ENCODE peak calls at places on chromosomes 1 and 21, in eight cellular contexts. W is lung, P is A549, O is pancreas, J is Panc1, F is left lung, Z is keratinocyte, U is uterus. N is an unnamed sample. For H3K9me3, the result is how much of the 10 kb centered on the place peaks cover.

GRCh38 chr1:241542199-241542907 is 10.2 kb downstream of the KMO start:
- DNase-seq in P (no peak), J (no peak), U (no peak), F (no peak), O (no peak), W (no peak), Z (no peak), N (no peak)

GRCh38 chr1:205396972-205397616 is 24.8 kb downstream of the LEMD1 start:
- DNase-seq in Z (peak), F (no peak), J (peak), W (no peak), U (no peak), P (peak), O (no peak), N (no peak)

GRCh38 chr1:177442580-177442979 is 271.8 kb downstream of the BRINP2 start:
- DNase-seq in F (no peak), Z (no peak), J (no peak), O (no peak), P (no peak), W (no peak), U (no peak), N (no peak)

GRCh38 chr1:15033264-15033663 is 120.3 kb upstream of the TMEM51 start:
- DNase-seq in W (no peak), O (no peak), P (no peak), F (no peak), J (no peak), U (no peak), Z (no peak), N (peak)

GRCh38 chr1:22745675-22746585 is 35.3 kb downstream of the EPHB2 start:
- DNase-seq in U (no peak), Z (no peak), P (peak), J (peak), W (no peak), F (no peak), O (no peak), N (no peak)

GRCh38 chr1:68600049-68600661 is 103.3 kb upstream of the DEPDC1 start:
- DNase-seq in J (no peak), W (no peak), Z (no peak), U (no peak), P (no peak), F (no peak), O (no peak), N (no peak)

GRCh38 chr1:191699343-191699742 is 458.9 kb upstream of the RGS18 start:
- DNase-seq in U (no peak), F (no peak), W (no peak), Z (no peak), J (no peak), P (no peak), O (no peak), N (no peak)

GRCh38 chr1:41360074-41361027 is 883 bp upstream of the FOXO6 start:
- DNase-seq in P (no peak), Z (no peak), F (peak), W (no peak), U (peak), O (peak), J (no peak), N (no peak)

GRCh38 chr1:164101802-164102201 is 457.2 kb upstream of the PBX1 start:
- DNase-seq in Z (no peak), F (no peak), P (no peak), O (no peak), U (no peak), J (no peak), W (no peak), N (no peak)
- H3K9me3 ChIP-seq in Z (under half), F (under half), P (under half), O (under half), U (under half), J (under half), W (under half), N (under half)

GRCh38 chr1:110035236-110035752 is 870 bp downstream of the STRIP1 start:
- DNase-seq in F (no peak), Z (no peak), O (no peak), J (no peak), W (no peak), U (no peak), P (no peak), N (no peak)

GRCh38 chr1:110034040-110034450 is 379 bp upstream of the STRIP1 start:
- DNase-seq in Z (no peak), P (no peak), O (no peak), U (no peak), F (no peak), J (no peak), W (no peak), N (no peak)

GRCh38 chr1:110032327-110032726 is 2.1 kb upstream of the STRIP1 start:
- DNase-seq in Z (no peak), F (no peak), W (no peak), O (no peak), U (no peak), P (no peak), J (no peak), N (no peak)

GRCh38 chr1:110033421-110033820 is 1.0 kb upstream of the STRIP1 start:
- DNase-seq in F (no peak), J (no peak), O (no peak), U (no peak), W (no peak), Z (no peak), P (no peak), N (no peak)

DNA sequence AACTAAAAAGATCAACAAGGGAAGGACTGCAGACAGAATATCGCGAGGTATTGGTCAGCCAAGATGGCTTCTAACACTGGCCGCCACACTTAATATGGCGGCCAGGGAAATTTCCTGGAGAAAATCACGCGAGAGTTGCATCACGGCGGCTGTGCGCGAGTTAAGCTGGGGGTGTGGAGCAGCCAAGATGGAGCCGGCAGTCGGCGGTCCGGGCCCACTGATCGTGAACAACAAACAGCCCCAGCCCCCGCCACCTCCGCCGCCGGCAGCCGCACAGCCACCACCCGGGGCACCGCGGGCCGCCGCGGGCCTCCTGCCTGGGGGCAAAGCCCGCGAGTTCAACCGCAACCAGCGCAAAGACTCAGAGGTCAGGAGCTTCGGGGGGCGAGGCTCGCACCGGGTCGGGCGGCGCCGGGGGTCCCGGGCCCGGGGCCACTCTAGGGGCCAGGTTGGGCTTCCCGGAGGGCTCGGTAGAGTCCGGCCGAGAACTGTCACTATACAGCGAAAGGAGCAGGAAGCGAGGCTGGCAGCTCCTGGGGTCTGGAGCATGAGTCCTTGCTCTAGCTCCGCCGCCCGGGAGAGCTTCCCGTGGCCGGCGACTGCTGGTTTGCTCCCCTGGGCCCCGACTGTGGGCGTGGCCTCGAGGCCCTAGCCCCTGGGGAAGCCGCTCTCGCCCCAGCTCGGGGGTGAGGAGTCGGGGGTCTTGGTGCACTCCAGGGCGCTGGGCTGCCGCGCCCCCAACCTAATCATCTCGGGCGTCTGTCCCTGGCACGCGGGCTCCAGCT is at the start of gene STRIP1:
- DNase-seq in U (peak), W (peak), J (peak), Z (no peak), P (peak), F (peak), O (peak), N (peak)
- TF ChIP-seq CTCF in U (no peak), W (no peak), J (no peak), Z (no peak), P (no peak), F (peak), O (no peak), N (no peak)

GRCh38 chr1:163875927-163876320 is 554.2 kb downstream of the NUF2 start:
- DNase-seq in U (peak), J (no peak), O (no peak), W (no peak), F (no peak), Z (no peak), P (no peak), N (no peak)

GRCh38 chr1:163874070-163874469 is 552.3 kb downstream of the NUF2 start:
- DNase-seq in F (no peak), P (no peak), O (no peak), Z (no peak), W (no peak), U (no peak), J (no peak), N (no peak)

GRCh38 chr1:163875214-163875926 is 553.6 kb downstream of the NUF2 start:
- DNase-seq in F (no peak), P (no peak), O (no peak), U (peak), W (no peak), Z (no peak), J (no peak), N (no peak)

GRCh38 chr1:163870666-163871065 is 548.9 kb downstream of the NUF2 start:
- DNase-seq in U (no peak), O (no peak), W (no peak), P (no peak), F (no peak), J (no peak), Z (no peak), N (no peak)

GRCh38 chr1:163872067-163872466 is 550.3 kb downstream of the NUF2 start:
- DNase-seq in F (no peak), Z (no peak), P (no peak), O (no peak), W (no peak), J (no peak), U (no peak), N (no peak)
- H3K9me3 ChIP-seq in F (under half), Z (under half), P (under half), O (under half), W (under half), J (under half), U (under half), N (under half)

DNA sequence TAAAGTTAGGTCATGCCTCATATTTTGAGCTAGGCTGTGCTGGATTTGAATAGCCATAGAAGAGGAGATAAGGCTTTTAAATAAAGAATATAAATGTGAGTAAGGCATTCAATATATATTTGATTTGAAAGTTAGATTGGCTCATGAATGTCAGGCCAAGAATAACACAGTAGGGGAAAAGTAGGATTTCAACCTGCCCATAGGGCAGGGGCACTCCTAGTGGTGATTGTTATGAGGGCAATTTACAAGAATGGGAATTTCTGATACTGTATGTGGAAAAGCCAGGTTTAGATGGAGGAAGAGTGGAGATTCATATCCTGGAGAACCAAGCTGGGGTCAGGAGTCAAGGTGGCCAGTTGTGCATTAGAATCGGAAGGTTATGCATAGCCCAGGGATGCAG is 74.9 kb downstream of the DNAH14 start:
- DNase-seq in U (no peak), Z (no peak), W (no peak), P (peak), J (no peak), O (no peak), F (no peak), N (no peak)
- TF ChIP-seq CTCF in U (no peak), Z (no peak), W (no peak), P (peak), J (peak), O (no peak), F (no peak), N (peak)

GRCh38 chr21:44377201-44377921 is 23.9 kb downstream of the TRPM2 start:
- DNase-seq in J (no peak), W (no peak), P (no peak), Z (no peak), F (no peak), O (no peak), U (no peak), N (no peak)

GRCh38 chr21:44380876-44381275 is 27.5 kb downstream of the TRPM2 start:
- DNase-seq in J (no peak), U (no peak), F (no peak), O (no peak), P (no peak), Z (no peak), W (no peak), N (no peak)

GRCh38 chr21:44379991-44380865 is 26.8 kb downstream of the TRPM2 start:
- DNase-seq in U (no peak), J (no peak), O (no peak), Z (no peak), W (no peak), P (no peak), F (no peak), N (no peak)

GRCh38 chr21:44377922-44378645 is 24.7 kb downstream of the TRPM2 start:
- DNase-seq in F (no peak), U (no peak), O (no peak), J (no peak), Z (no peak), W (no peak), P (no peak), N (no peak)

GRCh38 chr21:44378646-44379581 is 25.5 kb downstream of the TRPM2 start:
- DNase-seq in F (no peak), J (no peak), W (no peak), Z (no peak), P (no peak), O (no peak), U (no peak), N (no peak)
- H3K9me3 ChIP-seq in F (under half), J (under half), W (under half), Z (under half), P (under half), O (under half), U (under half), N (half or more)

GRCh38 chr1:44237721-44238457 is 24.6 kb downstream of the DMAP1 start:
- DNase-seq in P (no peak), O (no peak), Z (no peak), F (no peak), J (no peak), U (peak), W (no peak), N (no peak)
- TF ChIP-seq CTCF in P (no peak), O (no peak), Z (peak), F (peak), J (no peak), U (peak), W (no peak), N (peak)

DNA sequence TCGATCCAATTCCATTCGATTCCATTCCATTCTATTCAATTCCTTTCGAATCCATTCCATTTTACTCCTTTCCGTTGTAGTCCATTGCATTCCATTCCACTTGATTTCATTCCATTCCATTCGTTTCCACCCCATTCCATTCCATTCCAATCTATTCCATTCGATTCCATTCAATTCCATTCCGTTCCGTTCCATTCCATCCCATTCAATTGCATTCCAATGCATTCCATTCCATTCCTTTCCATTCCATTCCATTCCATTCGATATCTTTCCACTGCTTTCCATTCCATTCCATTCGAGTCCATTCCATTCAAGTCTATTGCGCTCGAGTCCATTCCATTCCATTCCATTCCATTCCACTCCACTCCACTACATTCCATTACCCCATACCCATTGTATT is 2568.7 kb upstream of the TPTE start:
- DNase-seq in P (no peak), J (no peak), O (no peak), U (no peak), Z (no peak), F (no peak), W (no peak), N (no peak)
- H3K9me3 ChIP-seq in P (under half), J (under half), O (under half), U (under half), Z (half or more), F (half or more), W (half or more), N (half or more)